ENCODE peak calls at places on chromosomes 5 and 9, in five cellular contexts. U is neuronal stem cell, M is Right ventricle myocardium inferior, Q is Ammon's horn, G is adrenal gland. Z is an unnamed sample.
A peak's percentile ranks its signal among the peaks of the same experiment; 100 is the strongest.

GRCh38 chr9:96758845-96759673 is 18.8 kb downstream of the ZNF510 start:
- DNase-seq in U (no peak), M (no peak), Q (no peak), G (no peak), Z (no peak)

GRCh38 chr5:90747693-90748092 is 189.1 kb downstream of the ADGRV1 start:
- DNase-seq in U (no peak), M (no peak), Q (no peak), G (no peak), Z (no peak)

GRCh38 chr5:77015938-77016569 is 14.2 kb upstream of the AGGF1 start:
- DNase-seq in U (peak; percentile 4), M (no peak), Q (peak; percentile 79), G (no peak), Z (no peak)

GRCh38 chr9:981491-981898 is 5.0 kb downstream of the DMRT3 start:
- DNase-seq in U (no peak), M (no peak), Q (no peak), G (no peak), Z (no peak)

GRCh38 chr5:108382784-108383358 is 973 bp upstream of the FBXL17 start:
- DNase-seq in U (peak; percentile 11), M (no peak), Q (no peak), G (no peak), Z (no peak)

GRCh38 chr9:135580664-135581380 is 19.3 kb downstream of the PAEP start:
- DNase-seq in U (no peak), M (no peak), Q (no peak), G (no peak), Z (no peak)

GRCh38 chr5:116864157-116864837 is 289.7 kb upstream of the SEMA6A start:
- DNase-seq in U (peak; percentile 20), M (no peak), Q (peak; percentile 16), G (no peak), Z (no peak)

GRCh38 chr5:116532762-116533525 is 41.7 kb downstream of the SEMA6A start:
- DNase-seq in U (no peak), M (no peak), Q (no peak), G (no peak), Z (no peak)

GRCh38 chr5:161263186-161263585 is 283.3 kb downstream of the GABRB2 start:
- DNase-seq in U (no peak), M (no peak), Q (no peak), G (no peak), Z (no peak)

GRCh38 chr9:100317706-100318105 is 35.0 kb downstream of the TEX10 start:
- DNase-seq in U (no peak), M (no peak), Q (no peak), G (no peak), Z (no peak)

GRCh38 chr5:160432815-160433214 is 11.2 kb downstream of the PTTG1 start:
- DNase-seq in U (no peak), M (no peak), Q (no peak), G (no peak), Z (no peak)

GRCh38 chr9:469672-470040 is 255.0 kb downstream of the DOCK8 start:
- DNase-seq in U (no peak), M (no peak), Q (peak; percentile 36), G (no peak), Z (no peak)

GRCh38 chr9:95031711-95032461 is 285.6 kb downstream of the FANCC start:
- DNase-seq in U (no peak), M (no peak), Q (peak; percentile 72), G (no peak), Z (no peak)

GRCh38 chr9:135076876-135077430 is 10.5 kb upstream of the OLFM1 start:
- DNase-seq in U (no peak), M (no peak), Q (no peak), G (peak; percentile 15), Z (no peak)

GRCh38 chr9:5633243-5633642 is 4.3 kb downstream of the RIC1 start:
- DNase-seq in U (no peak), M (no peak), Q (no peak), G (no peak), Z (no peak)

GRCh38 chr9:115213777-115214428 is 95.9 kb upstream of the TNC start:
- DNase-seq in U (no peak), M (no peak), Q (no peak), G (no peak), Z (no peak)

GRCh38 chr9:96219615-96220257 is 82.2 kb downstream of the HSD17B3 start:
- DNase-seq in U (no peak), M (peak; percentile 79), Q (peak; percentile 15), G (peak; percentile 44), Z (peak; percentile 83)

GRCh38 chr9:2859776-2860379 is 16.0 kb upstream of the PUM3 start:
- DNase-seq in U (peak; percentile 62), M (no peak), Q (peak; percentile 83), G (peak; percentile 79), Z (peak; percentile 74)

GRCh38 chr5:78621269-78621871 is 27.2 kb downstream of the LHFPL2 start:
- DNase-seq in U (no peak), M (no peak), Q (no peak), G (no peak), Z (no peak)

GRCh38 chr5:124193371-124193789 is 553.1 kb downstream of the ZNF608 start:
- DNase-seq in U (no peak), M (no peak), Q (peak; percentile 41), G (peak; percentile 37), Z (no peak)

GRCh38 chr9:98964911-98965336 is 21.2 kb downstream of the COL15A1 start:
- DNase-seq in U (no peak), M (no peak), Q (no peak), G (no peak), Z (peak; percentile 68)

GRCh38 chr5:139665626-139666025 is 17.5 kb downstream of the CXXC5 start:
- DNase-seq in U (no peak), M (no peak), Q (no peak), G (no peak), Z (peak; percentile 47)

Z was measured in right cardiac atrium.